ENCODE peak calls at places on chromosomes 12 and 14, in eight cellular contexts. N is body of pancreas; F is RWPE1; Z is stimulated activated CD4-positive, alpha-beta T cell treated with anti-CD3 and anti-CD28 coated beads, Interleukin-1b, Interleukin-23, amount 100 ng/mL, for 48 hours; C is H4; D is right atrium auricular region; V is uterus; T is LNCaP clone FGC. X is an unnamed sample.

GRCh38 chr14:89753828-89754439 is 200.6 kb downstream of the EFCAB11 start:
- DNase-seq in N (no peak), F (no peak), Z (no peak), C (no peak), D (no peak), V (no peak), T (no peak), X (no peak)

GRCh38 chr14:30558362-30558674 is 640 bp upstream of the G2E3 start:
- DNase-seq in N (no peak), F (no peak), Z (no peak), C (no peak), D (no peak), V (no peak), T (no peak), X (no peak)

GRCh38 chr14:29587761-29588160 is 339.9 kb downstream of the PRKD1 start:
- DNase-seq in N (no peak), F (no peak), Z (no peak), C (no peak), D (no peak), V (no peak), T (no peak), X (no peak)

GRCh38 chr14:47438650-47439140 is 236.7 kb downstream of the MDGA2 start:
- DNase-seq in N (no peak), F (peak; percentile 17), Z (no peak), C (peak; percentile 10), D (no peak), V (no peak), T (no peak), X (no peak)

GRCh38 chr12:112792743-112793142 is 1.2 kb downstream of the RPH3A start:
- DNase-seq in N (no peak), F (no peak), Z (no peak), C (no peak), D (no peak), V (no peak), T (no peak), X (no peak)

GRCh38 chr12:77979597-77980250 is 149.0 kb downstream of the NAV3 start:
- DNase-seq in N (no peak), F (no peak), Z (no peak), C (no peak), D (no peak), V (no peak), T (no peak), X (no peak)

GRCh38 chr12:80589091-80589490 is 118.3 kb upstream of the MYF6 start:
- DNase-seq in N (no peak), F (no peak), Z (no peak), C (no peak), D (no peak), V (no peak), T (no peak), X (no peak)

GRCh38 chr12:40561395-40561966 is 130.8 kb upstream of the CNTN1 start:
- DNase-seq in N (no peak), F (no peak), Z (no peak), C (no peak), D (no peak), V (no peak), T (no peak), X (no peak)

GRCh38 chr12:100473716-100474150 is at the start of gene NR1H4:
- DNase-seq in N (peak; percentile 20), F (no peak), Z (no peak), C (no peak), D (no peak), V (no peak), T (no peak), X (no peak)

GRCh38 chr12:47812797-47813490 is 6.8 kb downstream of the HDAC7 start:
- DNase-seq in N (peak; percentile 85), F (peak; percentile 92), Z (peak; percentile 95), C (peak; percentile 79), D (peak; percentile 94), V (peak; percentile 93), T (no peak), X (peak; percentile 98)

GRCh38 chr12:105960319-105961076 is 178.3 kb downstream of the NUAK1 start:
- DNase-seq in N (peak; percentile 40), F (no peak), Z (no peak), C (no peak), D (no peak), V (no peak), T (peak; percentile 85), X (no peak)

GRCh38 chr14:35631071-35631805 is 97.3 kb downstream of the INSM2 start:
- DNase-seq in N (no peak), F (no peak), Z (no peak), C (no peak), D (no peak), V (no peak), T (no peak), X (no peak)

GRCh38 chr12:14129601-14130178 is 148.3 kb upstream of the GRIN2B start:
- DNase-seq in N (no peak), F (no peak), Z (no peak), C (no peak), D (no peak), V (no peak), T (no peak), X (no peak)

GRCh38 chr14:77128414-77128891 is 13.1 kb downstream of the ZDHHC22 start:
- DNase-seq in N (peak; percentile 61), F (peak; percentile 75), Z (no peak), C (no peak), D (no peak), V (no peak), T (no peak), X (no peak)

GRCh38 chr12:123356159-123356670 is 8.4 kb downstream of the SBNO1 start:
- DNase-seq in N (no peak), F (no peak), Z (no peak), C (no peak), D (no peak), V (no peak), T (no peak), X (no peak)

GRCh38 chr12:85779768-85780167 is 56.4 kb downstream of the RASSF9 start:
- DNase-seq in N (no peak), F (no peak), Z (no peak), C (no peak), D (no peak), V (no peak), T (no peak), X (no peak)

GRCh38 chr14:58746261-58746660 is 108.5 kb downstream of the DACT1 start:
- DNase-seq in N (peak; percentile 35), F (peak; percentile 69), Z (no peak), C (peak; percentile 40), D (no peak), V (no peak), T (peak; percentile 44), X (no peak)

GRCh38 chr14:55031190-55031589 is 4.2 kb downstream of the SOCS4 start:
- DNase-seq in N (no peak), F (no peak), Z (no peak), C (no peak), D (no peak), V (no peak), T (no peak), X (no peak)

GRCh38 chr14:64513271-64513670 is 8.7 kb downstream of the ZBTB1 start:
- DNase-seq in N (no peak), F (no peak), Z (no peak), C (no peak), D (no peak), V (no peak), T (peak; percentile 51), X (no peak)

GRCh38 chr12:103505371-103506236 is 9.8 kb upstream of the C12orf42 start:
- DNase-seq in N (no peak), F (no peak), Z (peak; percentile 84), C (peak; percentile 57), D (no peak), V (no peak), T (no peak), X (no peak)

GRCh38 chr12:1594045-1594294 is 411 bp downstream of the FBXL14 start:
- DNase-seq in N (peak; percentile 74), F (peak; percentile 46), Z (peak; percentile 58), C (peak; percentile 23), D (no peak), V (no peak), T (no peak), X (no peak)

GRCh38 chr14:61281911-61282310 is 773 bp upstream of the TMEM30B start:
- DNase-seq in N (no peak), F (no peak), Z (no peak), C (no peak), D (no peak), V (no peak), T (no peak), X (no peak)

GRCh38 chr12:122527478-122527944 is 462 bp downstream of the KNTC1 start:
- DNase-seq in N (no peak), F (peak; percentile 39), Z (peak; percentile 48), C (no peak), D (no peak), V (no peak), T (no peak), X (no peak)

GRCh38 chr14:53470351-53471043 is 317.4 kb upstream of the DDHD1 start:
- DNase-seq in N (no peak), F (no peak), Z (no peak), C (no peak), D (no peak), V (no peak), T (no peak), X (no peak)

GRCh38 chr12:53344824-53345485 is 8.8 kb upstream of the SP7 start:
- DNase-seq in N (peak; percentile 79), F (no peak), Z (peak; percentile 69), C (peak; percentile 58), D (peak; percentile 84), V (peak; percentile 84), T (no peak), X (peak; percentile 93)